ENCODE peak calls at places on chromosomes 13 and 19, in ten cellular contexts. W is GM20000; G is hepatocyte; Z is AG08395; X is stimulated activated CD8-positive, alpha-beta memory T cell treated with anti-CD3 and anti-CD28 coated beads, Interleukin-7, amount 100 ng/mL, for 1 hour; N is HFF-Myc; A is uterus; P is cardiac muscle cell; I is endothelial cell; C is SJSA1. Y is an unnamed sample.

GRCh38 chr19:18514800-18515682 is 6.8 kb downstream of the ELL start:
- DNase-seq in W (no peak), G (peak), Z (no peak), X (no peak), N (no peak), A (peak), P (peak), I (no peak), C (no peak), Y (peak)

GRCh38 chr13:100954430-100955361 is 280.1 kb upstream of the TMTC4 start:
- DNase-seq in W (no peak), G (no peak), Z (no peak), X (no peak), N (no peak), A (no peak), P (no peak), I (no peak), C (no peak), Y (no peak)

GRCh38 chr13:98994896-98995295 is 17.0 kb upstream of the DOCK9 start:
- DNase-seq in W (no peak), G (no peak), Z (no peak), X (no peak), N (no peak), A (no peak), P (no peak), I (no peak), C (peak), Y (no peak)

GRCh38 chr13:108609353-108609752 is 20.1 kb upstream of the MYO16 start:
- DNase-seq in W (no peak), G (peak), Z (no peak), X (no peak), N (peak), A (no peak), P (peak), I (no peak), C (no peak), Y (peak)

GRCh38 chr13:30333601-30334000 is 26.2 kb upstream of the KATNAL1 start:
- DNase-seq in W (no peak), G (no peak), Z (no peak), X (no peak), N (no peak), A (no peak), P (no peak), I (no peak), C (no peak), Y (no peak)

GRCh38 chr13:24624801-24625231 is 55.4 kb upstream of the ATP12A start:
- DNase-seq in W (no peak), G (no peak), Z (no peak), X (no peak), N (no peak), A (no peak), P (peak), I (no peak), C (no peak), Y (no peak)

GRCh38 chr13:20188649-20189553 is 3.8 kb downstream of the GJB2 start:
- DNase-seq in W (no peak), G (no peak), Z (no peak), X (no peak), N (no peak), A (no peak), P (no peak), I (no peak), C (no peak), Y (no peak)

GRCh38 chr13:21986602-21987001 is 315.7 kb downstream of the FGF9 start:
- DNase-seq in W (no peak), G (peak), Z (no peak), X (no peak), N (no peak), A (peak), P (peak), I (no peak), C (no peak), Y (no peak)

GRCh38 chr19:40191836-40192646 is 815 bp downstream of the MAP3K10 start:
- DNase-seq in W (peak), G (peak), Z (peak), X (no peak), N (no peak), A (no peak), P (peak), I (peak), C (no peak), Y (peak)

GRCh38 chr19:43380771-43381386 is 27.4 kb downstream of the CD177 start:
- DNase-seq in W (peak), G (no peak), Z (no peak), X (no peak), N (no peak), A (no peak), P (no peak), I (no peak), C (no peak), Y (no peak)

GRCh38 chr13:52921194-52921593 is 72.8 kb upstream of the PCDH8 start:
- DNase-seq in W (peak), G (no peak), Z (no peak), X (no peak), N (no peak), A (no peak), P (no peak), I (no peak), C (no peak), Y (no peak)